ENCODE peak calls at places on chromosomes 7 and 10, in six cellular contexts. P is SHP77; N is brain microvascular endothelial cell; H is left ventricle myocardium inferior; Q is activated T-helper 9 cell treated with anti-CD3 and anti-CD28 coated beads, Interleukin-2, amount 50 U/mL, for 16 hours; O is stimulated activated CD8-positive, alpha-beta memory T cell treated with anti-CD3 and anti-CD28 coated beads, Interleukin-4, amount 100 ng/mL, for 1 hour. W is an unnamed sample.

GRCh38 chr10:43322769-43323168 is 48.7 kb upstream of the FXYD4 start:
- DNase-seq in P (no peak), N (peak; percentile 88), H (peak; percentile 86), Q (peak; percentile 67), O (peak; percentile 71), W (peak; percentile 62)

GRCh38 chr7:30159698-30160143 is 24.9 kb downstream of the MTURN start:
- DNase-seq in P (peak; percentile 31), N (peak; percentile 7), H (no peak), Q (no peak), O (no peak), W (no peak)

GRCh38 chr10:132227851-132228390 is 41.2 kb downstream of the DPYSL4 start:
- DNase-seq in P (no peak), N (no peak), H (no peak), Q (no peak), O (no peak), W (no peak)

GRCh38 chr10:110334061-110334656 is 29.4 kb upstream of the SMNDC1 start:
- DNase-seq in P (no peak), N (no peak), H (no peak), Q (no peak), O (no peak), W (no peak)

GRCh38 chr10:48224979-48225560 is 49.4 kb downstream of the FRMPD2 start:
- DNase-seq in P (no peak), N (peak; percentile 9), H (no peak), Q (no peak), O (no peak), W (no peak)

GRCh38 chr10:13708256-13708990 is 121.7 kb downstream of the PRPF18 start:
- DNase-seq in P (no peak), N (no peak), H (no peak), Q (no peak), O (no peak), W (no peak)

GRCh38 chr10:38184477-38184876 is 90.3 kb downstream of the ZNF37A start:
- DNase-seq in P (no peak), N (no peak), H (no peak), Q (no peak), O (no peak), W (no peak)

GRCh38 chr7:137691566-137691965 is 155.2 kb downstream of the DGKI start:
- DNase-seq in P (no peak), N (no peak), H (no peak), Q (no peak), O (no peak), W (no peak)

GRCh38 chr7:2526659-2527504 is 7.3 kb downstream of the LFNG start:
- DNase-seq in P (no peak), N (no peak), H (no peak), Q (no peak), O (no peak), W (no peak)

GRCh38 chr7:66913118-66914049 is 7.6 kb upstream of the TMEM248 start:
- DNase-seq in P (no peak), N (no peak), H (no peak), Q (no peak), O (no peak), W (no peak)

GRCh38 chr10:69710008-69710905 is 80.2 kb downstream of the FAM241B start:
- DNase-seq in P (no peak), N (no peak), H (no peak), Q (no peak), O (no peak), W (no peak)

GRCh38 chr10:48697821-48698764 is 13.4 kb downstream of the WDFY4 start:
- DNase-seq in P (no peak), N (no peak), H (no peak), Q (no peak), O (no peak), W (no peak)

GRCh38 chr10:35940067-35940989 is 298.2 kb upstream of the FZD8 start:
- DNase-seq in P (no peak), N (no peak), H (no peak), Q (no peak), O (no peak), W (no peak)

GRCh38 chr10:5628366-5628765 is 38.0 kb downstream of the ASB13 start:
- DNase-seq in P (no peak), N (no peak), H (no peak), Q (no peak), O (no peak), W (no peak)

GRCh38 chr10:28778524-28778923 is 101.2 kb downstream of the BAMBI start:
- DNase-seq in P (no peak), N (peak; percentile 22), H (no peak), Q (no peak), O (no peak), W (no peak)